ENCODE peak calls at places on chromosomes 6 and 20, in ten cellular contexts. H, I, U, L, M, C, B, J, R and S are unnamed samples.

GRCh38 chr6:114419175-114419574 is 76.4 kb upstream of the HS3ST5 start:
- DNase-seq in L (no peak), R (no peak), J (no peak), B (no peak), M (no peak), H (no peak), I (no peak), U (no peak), C (peak), S (no peak)

GRCh38 chr20:10113746-10114145 is 79.0 kb downstream of the ANKEF1 start:
- DNase-seq in U (no peak), J (no peak), C (peak), R (no peak), H (no peak), I (no peak), B (no peak), L (no peak), M (no peak), S (no peak)

GRCh38 chr6:14705841-14706377 is 540.0 kb upstream of the JARID2 start:
- DNase-seq in H (no peak), L (no peak), I (no peak), M (no peak), C (peak), B (no peak), J (no peak), U (no peak), R (no peak), S (no peak)

GRCh38 chr20:32442630-32443029 is 84.5 kb downstream of the ASXL1 start:
- DNase-seq in R (no peak), U (no peak), I (no peak), C (no peak), L (no peak), B (no peak), M (no peak), J (no peak), H (no peak), S (no peak)

GRCh38 chr20:47244451-47244850 is 112.0 kb downstream of the ZMYND8 start:
- DNase-seq in L (no peak), H (peak), R (no peak), J (peak), U (no peak), B (no peak), M (no peak), I (no peak), C (no peak), S (no peak)

GRCh38 chr6:112881027-112881426 is 533.9 kb downstream of the RFPL4B start:
- DNase-seq in L (no peak), B (no peak), H (no peak), U (no peak), M (peak), I (no peak), C (no peak), J (no peak), R (no peak), S (no peak)

GRCh38 chr6:8845691-8846090 is 410.3 kb upstream of the SLC35B3 start:
- DNase-seq in R (no peak), H (no peak), C (no peak), J (no peak), M (no peak), L (no peak), I (no peak), B (no peak), U (no peak), S (no peak)

GRCh38 chr6:113190170-113190569 is 667.0 kb upstream of the MARCKS start:
- DNase-seq in C (peak), U (no peak), R (no peak), B (no peak), I (no peak), J (peak), M (no peak), H (no peak), L (peak), S (no peak)

GRCh38 chr20:12702312-12702711 is 306.5 kb upstream of the SPTLC3 start:
- DNase-seq in I (no peak), R (no peak), H (no peak), L (no peak), M (no peak), B (no peak), U (no peak), J (no peak), C (no peak), S (no peak)

GRCh38 chr6:31037692-31038091 is 27.4 kb downstream of the MUC22 start:
- DNase-seq in B (no peak), M (peak), J (no peak), I (peak), L (no peak), R (no peak), U (no peak), H (no peak), C (peak), S (no peak)

GRCh38 chr6:27837636-27838512 is 74.3 kb downstream of the OR2B2 start:
- DNase-seq in J (peak), B (peak), H (peak), C (peak), M (peak), U (peak), R (peak), I (peak), L (peak), S (no peak)

GRCh38 chr6:44615621-44616020 is 228.1 kb downstream of the CDC5L start:
- DNase-seq in R (no peak), I (no peak), J (no peak), H (no peak), L (no peak), M (no peak), B (no peak), C (no peak), U (no peak), S (no peak)

GRCh38 chr6:87701676-87702588 is at the start of gene AKIRIN2:
- DNase-seq in M (peak), L (peak), H (peak), C (peak), B (peak), J (peak), U (peak), R (peak), I (peak), S (peak)
- TF ChIP-seq CTCF in M (no peak), L (no peak), H (no peak), C (no peak), B (no peak), J (no peak), U (no peak), R (no peak), I (no peak), S (no peak)

DNA sequence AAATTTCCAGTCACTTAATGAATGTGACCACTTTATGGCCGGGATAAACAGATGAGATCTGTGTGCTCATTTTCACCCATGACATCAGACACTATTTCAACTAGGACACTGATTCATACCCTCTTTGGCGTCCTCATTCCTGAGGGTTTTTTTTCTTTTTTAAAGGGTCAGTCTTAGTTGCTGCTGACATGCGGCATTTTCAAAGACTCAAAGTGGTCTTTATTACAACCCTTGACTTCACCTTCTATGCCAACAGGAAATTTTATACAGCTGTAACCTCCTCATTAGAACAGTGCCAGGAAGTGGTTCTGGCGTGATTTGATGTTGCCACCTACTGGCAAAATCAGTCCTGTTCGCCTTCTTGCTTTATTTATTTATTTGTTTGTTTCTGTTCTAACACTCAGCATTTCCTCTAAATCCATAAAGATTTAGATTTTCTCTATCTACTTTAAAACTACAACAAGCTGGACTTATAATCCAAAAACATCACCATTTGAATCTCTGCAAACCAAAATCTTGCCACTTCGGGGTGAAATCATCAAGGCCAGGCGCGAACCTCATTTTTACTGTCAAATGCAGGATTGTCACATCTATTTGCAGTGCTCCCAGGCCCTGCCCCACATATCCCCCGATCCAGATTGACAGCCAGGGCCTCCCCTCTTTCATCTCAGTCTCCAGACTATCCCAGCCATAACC is 77.7 kb downstream of the C6orf118 start:
- DNase-seq in U (no peak), J (peak), I (peak), L (peak), B (no peak), C (peak), H (no peak), M (peak), R (no peak), S (no peak)
- TF ChIP-seq CTCF in U (peak), J (peak), I (peak), L (no peak), B (peak), C (peak), H (no peak), M (peak), R (peak), S (peak)

DNA sequence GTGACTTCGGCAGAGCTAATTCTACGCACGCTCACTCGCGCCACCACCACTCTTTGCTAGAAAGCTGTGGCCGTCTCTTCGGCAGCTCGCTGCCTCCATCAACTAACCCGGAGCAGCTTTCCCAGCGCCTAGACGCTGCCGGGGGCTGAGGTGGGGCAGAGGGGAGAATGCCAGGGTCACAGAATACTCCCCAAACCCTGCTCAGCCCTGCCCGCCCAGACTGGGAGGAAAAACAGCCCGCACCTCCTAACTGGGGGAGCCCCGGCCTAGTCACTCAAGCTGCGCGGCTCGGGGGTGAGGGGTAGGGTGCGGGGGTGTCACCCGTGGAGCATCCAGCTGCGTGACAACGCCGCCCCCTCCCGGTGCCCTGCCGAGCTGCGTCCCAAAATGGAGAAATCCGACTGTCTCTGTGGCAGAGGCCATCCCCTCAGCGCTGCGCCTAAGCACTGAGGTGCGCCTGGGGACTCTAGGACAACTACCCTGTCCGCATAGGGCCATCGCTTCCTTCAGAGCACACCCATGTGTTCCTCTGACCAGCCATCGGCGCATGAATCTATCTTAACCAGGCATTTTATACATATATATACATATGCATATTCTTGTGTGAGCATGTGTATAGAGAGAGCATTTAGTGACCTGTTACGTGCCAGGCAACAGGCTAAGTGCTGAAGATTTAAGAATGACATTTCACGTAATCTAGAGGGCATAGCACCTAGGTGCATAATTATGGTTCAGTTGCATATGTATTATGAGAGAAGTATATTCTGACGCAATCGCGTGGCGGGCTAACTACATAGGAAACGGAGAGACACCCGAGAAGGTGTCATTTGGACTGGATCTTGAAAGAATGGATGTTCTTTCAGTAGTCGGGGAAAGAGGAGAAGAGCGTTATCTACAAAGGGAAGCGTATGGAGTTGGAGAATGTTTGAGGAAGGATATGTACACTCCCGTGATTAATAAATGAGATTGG is 1.5 kb upstream of the TENT5A start:
- DNase-seq in I (peak), B (peak), L (peak), R (peak), C (peak), M (peak), H (peak), U (peak), J (peak), S (peak)
- TF ChIP-seq CTCF in I (peak), B (peak), L (peak), R (peak), C (peak), M (peak), H (peak), U (peak), J (peak), S (peak)

GRCh38 chr6:39790772-39791171 is 1.4 kb upstream of the DAAM2 start:
- DNase-seq in H (no peak), M (no peak), L (no peak), U (no peak), C (no peak), I (no peak), J (no peak), R (no peak), B (no peak), S (no peak)

GRCh38 chr6:39791311-39791710 is 865 bp upstream of the DAAM2 start:
- DNase-seq in I (no peak), B (no peak), U (no peak), C (no peak), R (no peak), J (peak), H (no peak), L (no peak), M (no peak), S (no peak)

GRCh38 chr6:39793528-39793927 is 1.4 kb downstream of the DAAM2 start:
- DNase-seq in M (no peak), J (no peak), H (no peak), L (no peak), U (no peak), I (no peak), R (no peak), C (no peak), B (no peak), S (no peak)

GRCh38 chr6:39792501-39793450 is 600 bp downstream of the DAAM2 start:
- DNase-seq in J (no peak), R (no peak), U (no peak), M (no peak), H (no peak), L (no peak), C (no peak), I (no peak), B (no peak), S (no peak)

DNA sequence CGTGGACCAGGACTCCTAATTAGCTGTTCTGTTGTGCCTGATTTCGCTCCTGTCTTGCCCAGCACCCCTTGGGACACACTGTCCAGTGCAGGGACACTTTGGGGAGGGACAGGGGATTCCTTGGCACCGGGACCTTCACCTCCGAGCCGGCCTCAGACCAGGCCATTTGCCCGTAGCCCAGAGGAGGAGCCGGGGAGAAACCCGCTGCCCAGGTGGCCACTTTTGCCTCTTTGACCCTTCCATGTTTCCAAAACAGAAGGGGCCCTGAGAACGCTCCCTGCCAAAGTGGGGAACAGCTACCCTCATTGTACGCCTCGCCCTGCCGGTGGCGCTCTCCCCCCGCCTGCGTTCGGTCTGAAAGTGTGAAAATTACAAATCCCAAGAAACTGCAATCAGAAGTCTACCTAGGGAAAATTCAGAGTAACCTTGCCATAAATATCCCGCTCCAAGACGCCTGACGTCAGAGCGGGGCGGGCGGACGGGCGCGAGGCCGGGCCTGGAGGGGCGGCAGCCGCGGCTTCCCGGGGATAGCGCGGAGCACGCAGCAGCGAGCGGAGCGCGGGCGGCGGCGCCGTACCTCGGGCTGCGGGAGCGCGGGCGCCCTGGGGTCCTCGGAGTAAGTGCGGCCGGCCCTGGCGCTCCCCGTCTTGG is at the start of gene DAAM2:
- DNase-seq in C (no peak), J (peak), M (no peak), U (peak), L (peak), B (peak), R (peak), I (no peak), H (no peak), S (no peak)
- TF ChIP-seq CTCF in C (no peak), J (peak), M (peak), U (no peak), L (no peak), B (peak), R (peak), I (peak), H (no peak), S (no peak)

DNA sequence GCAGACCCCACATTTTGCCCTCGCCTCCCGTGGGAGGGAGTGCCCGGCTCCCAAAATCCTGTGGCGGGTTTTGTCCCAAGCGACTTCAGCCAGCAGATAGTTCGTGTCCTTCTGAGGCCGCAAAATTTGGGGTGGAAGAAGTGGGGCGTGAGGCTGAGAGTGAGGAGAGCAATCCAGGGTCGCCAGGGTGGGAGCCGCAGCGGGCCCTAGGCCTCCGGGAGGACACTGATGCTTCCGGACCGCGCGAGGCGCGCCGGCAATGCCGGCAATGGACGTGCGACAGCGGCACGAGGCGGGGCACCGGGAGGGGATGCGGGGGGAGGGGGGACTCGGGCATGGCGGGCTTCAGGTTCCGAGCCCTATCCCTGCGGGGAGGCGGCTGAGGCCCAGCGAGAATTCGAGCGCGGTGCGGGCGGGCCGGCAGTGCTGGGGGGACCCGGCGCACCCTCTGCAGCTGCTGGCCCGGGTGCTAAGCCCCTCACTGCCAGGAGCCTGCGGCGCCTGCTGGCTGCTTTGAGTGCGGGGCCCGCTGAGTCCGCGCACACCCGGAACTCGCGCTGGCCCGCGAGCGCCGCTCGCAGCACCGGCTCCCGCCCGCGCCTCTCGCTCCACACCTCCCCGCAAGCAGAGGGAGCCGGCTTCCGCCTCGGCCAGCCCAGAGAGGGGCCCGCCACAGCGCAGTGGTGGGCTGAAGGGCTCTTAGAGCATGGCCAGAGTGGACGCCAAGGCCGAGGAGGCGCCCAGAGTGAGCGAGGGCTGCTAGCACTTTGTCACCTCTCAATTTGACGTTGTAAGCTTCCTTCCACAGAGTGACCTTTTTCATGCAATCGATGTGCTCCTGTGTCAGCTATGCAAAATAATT is 143.8 kb downstream of the LPA start:
- DNase-seq in L (peak), C (peak), B (peak), I (peak), H (peak), M (peak), U (peak), J (peak), R (peak), S (peak)
- TF ChIP-seq CTCF in L (no peak), C (peak), B (no peak), I (peak), H (no peak), M (peak), U (no peak), J (peak), R (peak), S (no peak)

DNA sequence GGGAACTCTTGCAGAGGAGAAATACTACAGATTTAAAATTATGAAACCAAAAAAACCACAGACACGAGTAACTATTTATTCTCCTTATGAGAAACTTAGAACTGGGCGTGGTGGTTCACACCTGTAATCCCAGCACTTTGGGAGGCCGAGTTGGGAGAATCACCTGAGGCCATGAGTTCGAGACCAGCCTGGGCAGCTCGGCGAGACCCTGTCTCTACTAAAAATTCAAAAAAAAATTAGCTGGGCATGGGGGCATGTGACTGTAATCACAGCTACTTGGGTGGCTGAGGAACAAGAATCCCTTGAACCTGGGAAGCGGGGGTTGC is 36.8 kb downstream of the SSR1 start:
- DNase-seq in U (no peak), I (no peak), B (no peak), J (no peak), H (no peak), C (no peak), R (no peak), M (no peak), L (no peak), S (no peak)
- TF ChIP-seq CTCF in U (peak), I (peak), B (no peak), J (no peak), H (no peak), C (no peak), R (no peak), M (no peak), L (no peak), S (no peak)

DNA sequence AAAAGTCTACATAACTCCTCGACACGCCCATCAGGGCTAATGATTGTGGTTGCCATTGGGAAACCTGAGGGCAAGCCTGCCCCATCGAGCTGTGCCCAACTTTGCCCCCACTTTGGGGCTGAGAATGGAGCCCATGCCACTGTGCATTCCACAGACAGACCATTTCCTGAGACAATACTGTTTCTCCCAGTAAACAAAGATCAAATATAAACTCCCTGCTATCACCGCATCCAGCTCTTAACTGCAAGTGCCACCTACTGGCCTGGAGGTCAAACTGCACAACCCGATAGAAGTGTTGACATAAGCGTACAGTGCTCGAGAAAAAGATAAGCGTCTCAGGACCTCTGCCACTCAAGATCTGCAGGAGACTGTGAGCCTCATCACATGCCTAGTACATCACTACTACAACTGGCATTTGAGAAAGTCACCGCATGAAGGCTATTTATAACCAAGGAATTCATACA is 4.7 kb upstream of the DEFB126 start:
- DNase-seq in I (no peak), U (no peak), H (peak), M (no peak), R (no peak), B (no peak), J (peak), L (peak), C (peak), S (no peak)
- TF ChIP-seq CTCF in I (no peak), U (peak), H (no peak), M (peak), R (peak), B (no peak), J (peak), L (peak), C (peak), S (peak)

GRCh38 chr20:46087161-46087560 is 2.6 kb downstream of the NCOA5 start:
- DNase-seq in H (no peak), U (no peak), C (peak), J (no peak), R (no peak), B (no peak), I (no peak), L (no peak), M (no peak), S (no peak)
- TF ChIP-seq CTCF in H (peak), U (peak), C (peak), J (no peak), R (peak), B (peak), I (peak), L (no peak), M (peak), S (peak)